ENCODE peak calls at places on chromosomes 13 and 19, in six cellular contexts. Z is heart right ventricle, W is hepatocyte, N is pancreas, S is esophagus squamous epithelium, G is mucosa of descending colon. I is an unnamed sample. For H3K4me1, the result is how much of the 10 kb centered on the place peaks cover.

GRCh38 chr13:87675851-87676250 is 4.7 kb downstream of the SLITRK5 start:
- DNase-seq in Z (no peak), N (no peak), S (no peak), G (no peak), W (no peak), I (no peak)

GRCh38 chr13:52195052-52195837 is 35.8 kb upstream of the NEK3 start:
- DNase-seq in G (peak), Z (peak), N (peak), W (peak), S (peak), I (peak)

GRCh38 chr13:30464496-30465351 is 1.0 kb downstream of the HMGB1 start:
- DNase-seq in N (peak), S (peak), G (peak), Z (peak), W (peak), I (peak)

GRCh38 chr19:19279062-19279612 is 6.0 kb upstream of the TM6SF2 start:
- DNase-seq in N (no peak), W (peak), G (no peak), Z (no peak), S (no peak), I (no peak)

GRCh38 chr13:49063526-49063925 is 87.8 kb downstream of the FNDC3A start:
- DNase-seq in W (no peak), Z (no peak), S (no peak), N (no peak), G (no peak), I (no peak)

GRCh38 chr13:73985789-73986188 is 148.4 kb downstream of the KLF12 start:
- DNase-seq in Z (no peak), N (no peak), G (no peak), W (no peak), S (no peak), I (no peak)

GRCh38 chr19:45553464-45553863 is 31.1 kb downstream of the OPA3 start:
- DNase-seq in Z (no peak), S (no peak), G (peak), N (peak), W (peak), I (no peak)

GRCh38 chr19:46783670-46784069 is 4.7 kb downstream of the SLC1A5 start:
- DNase-seq in S (no peak), W (no peak), G (no peak), N (no peak), Z (no peak), I (no peak)

GRCh38 chr13:113533441-113533840 is 42.9 kb upstream of the DCUN1D2 start:
- DNase-seq in G (no peak), Z (no peak), W (peak), N (no peak), S (no peak), I (no peak)

GRCh38 chr19:23916991-23917390 is 2.3 kb downstream of the ZNF726 start:
- DNase-seq in N (no peak), W (no peak), S (no peak), Z (no peak), G (no peak), I (no peak)

GRCh38 chr13:60689571-60689970 is 292.6 kb downstream of the TDRD3 start:
- DNase-seq in N (no peak), W (no peak), G (no peak), S (no peak), Z (no peak), I (no peak)

GRCh38 chr13:32902898-32903297 is 113.3 kb upstream of the KL start:
- DNase-seq in W (no peak), G (peak), S (no peak), N (no peak), Z (peak), I (no peak)

GRCh38 chr13:29336356-29336755 is 259.1 kb downstream of the SLC7A1 start:
- DNase-seq in Z (no peak), S (no peak), W (no peak), N (no peak), G (no peak), I (no peak)
- TF ChIP-seq CTCF in Z (no peak), S (no peak), W (no peak), N (no peak), G (no peak), I (no peak)

DNA sequence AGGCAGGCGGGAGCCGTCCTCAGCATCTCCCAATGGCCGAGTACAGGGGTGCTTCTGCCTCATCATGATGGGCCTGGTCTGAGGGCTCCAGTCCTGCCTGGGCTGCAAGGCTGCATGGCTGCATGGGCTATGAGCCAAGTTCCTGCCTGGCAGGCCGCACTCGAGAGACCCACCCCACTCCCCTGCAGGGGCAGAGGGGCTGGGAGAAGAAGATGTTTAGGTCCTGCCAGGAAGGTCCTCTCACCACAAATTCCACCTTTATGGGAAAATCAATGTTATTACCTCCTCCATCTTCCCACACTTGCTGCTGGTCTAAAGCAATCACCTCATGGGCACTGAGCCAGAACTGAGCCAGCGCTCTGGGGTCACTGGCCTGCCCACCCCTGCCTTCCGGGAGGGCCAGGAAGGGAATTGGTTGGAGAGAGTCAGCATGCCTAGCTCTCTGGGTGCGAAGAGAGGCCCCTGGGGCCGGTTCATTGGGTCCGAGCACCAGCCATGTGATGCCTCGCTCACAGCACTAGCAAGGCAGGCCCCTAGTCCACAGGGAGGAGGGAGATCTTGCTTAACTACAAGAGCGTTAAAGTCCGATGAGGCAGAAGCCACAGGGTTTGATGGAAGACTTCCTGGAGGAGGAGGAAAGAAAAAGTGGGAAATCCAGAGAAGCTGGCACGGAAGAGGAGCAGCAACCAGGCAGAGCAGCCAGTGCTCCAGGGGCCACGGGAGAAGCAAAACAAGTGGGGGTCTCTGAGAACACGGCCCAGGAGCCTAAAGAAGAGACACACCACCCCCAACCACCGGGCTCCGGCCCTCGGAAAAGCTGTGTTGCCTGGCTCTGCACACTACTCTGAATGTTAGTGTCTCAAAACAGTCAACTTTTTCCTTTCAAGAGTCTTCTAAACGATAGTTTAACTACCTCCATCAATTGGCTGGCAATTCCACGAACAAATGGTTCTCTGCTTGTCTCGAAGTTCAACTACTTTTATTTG is 63.1 kb downstream of the CEBPG start:
- DNase-seq in W (no peak), S (no peak), G (no peak), N (peak), Z (no peak), I (no peak)
- H3K4me1 ChIP-seq in W (under half), S (under half), G (under half), N (under half), Z (under half), I (under half)

GRCh38 chr19:1590641-1591397 is 1.8 kb downstream of the MBD3 start:
- DNase-seq in S (no peak), N (no peak), W (peak), Z (no peak), G (no peak), I (peak)
- TF ChIP-seq CTCF in S (no peak), N (no peak), W (peak), Z (peak), G (no peak), I (peak)

DNA sequence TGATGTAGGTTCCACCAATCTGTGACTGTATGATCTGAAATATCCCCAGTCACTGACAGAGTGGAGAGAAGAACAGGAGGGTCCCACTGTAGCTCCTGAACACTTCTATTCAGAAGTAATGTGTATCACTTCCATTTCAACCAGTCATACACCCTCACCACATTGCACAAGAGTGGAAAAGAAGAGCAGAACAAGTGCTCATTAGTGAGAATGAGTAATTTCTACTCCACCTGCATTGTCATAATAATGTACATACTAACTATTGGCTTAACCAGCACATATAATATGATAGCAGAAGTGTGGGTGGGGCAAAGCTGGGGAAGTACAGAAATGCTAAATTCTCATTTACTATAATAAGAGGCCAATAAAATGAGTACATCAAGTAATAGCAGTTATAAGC is 342.7 kb downstream of the LMO7 start:
- DNase-seq in W (no peak), N (no peak), G (no peak), S (no peak), Z (no peak), I (no peak)
- H3K4me1 ChIP-seq in W (under half), N (under half), G (under half), S (under half), Z (under half), I (under half)

GRCh38 chr13:40992678-40993077 is 26.4 kb downstream of the ELF1 start:
- DNase-seq in S (no peak), N (no peak), Z (no peak), W (no peak), G (no peak), I (peak)
- TF ChIP-seq CTCF in S (no peak), N (no peak), Z (no peak), W (peak), G (no peak), I (peak)